ENCODE peak calls at places on chromosomes 1 and 21, in nine cellular contexts. One of them, this sample, is unnamed.

GRCh38 chr1:248924696-248925532 is 18.9 kb downstream of the PGBD2 start:
- DNase-seq in MCF 10A: peak
- DNase-seq in BE2C: peak
- DNase-seq in BJ: no peak
- DNase-seq in GM10248: peak
- DNase-seq in HFF-Myc: no peak
- DNase-seq in fibroblast of lung: peak
- DNase-seq in astrocyte: peak
- DNase-seq in astrocyte of the cerebellum: no peak
- DNase-seq in this sample: no peak

GRCh38 chr1:5897281-5897680 is 94.9 kb downstream of the NPHP4 start:
- DNase-seq in BE2C: no peak
- DNase-seq in HFF-Myc: no peak
- DNase-seq in fibroblast of lung: no peak
- DNase-seq in astrocyte: no peak
- DNase-seq in MCF 10A: no peak
- DNase-seq in BJ: no peak
- DNase-seq in astrocyte of the cerebellum: no peak
- DNase-seq in GM10248: no peak
- DNase-seq in this sample: no peak

GRCh38 chr1:174839211-174839610 is 160.5 kb upstream of the CACYBP start:
- DNase-seq in HFF-Myc: no peak
- DNase-seq in astrocyte: peak
- DNase-seq in GM10248: no peak
- DNase-seq in fibroblast of lung: peak
- DNase-seq in BJ: no peak
- DNase-seq in BE2C: no peak
- DNase-seq in astrocyte of the cerebellum: no peak
- DNase-seq in MCF 10A: no peak
- DNase-seq in this sample: no peak

GRCh38 chr1:2534775-2535387 is 4.8 kb upstream of the HES5 start:
- DNase-seq in MCF 10A: peak
- DNase-seq in fibroblast of lung: peak
- DNase-seq in BE2C: no peak
- DNase-seq in BJ: no peak
- DNase-seq in GM10248: no peak
- DNase-seq in HFF-Myc: no peak
- DNase-seq in astrocyte: peak
- DNase-seq in astrocyte of the cerebellum: no peak
- DNase-seq in this sample: no peak

GRCh38 chr21:43906585-43907370 is 41.8 kb downstream of the AGPAT3 start:
- DNase-seq in GM10248: no peak
- DNase-seq in BE2C: no peak
- DNase-seq in BJ: no peak
- DNase-seq in fibroblast of lung: no peak
- DNase-seq in astrocyte: no peak
- DNase-seq in MCF 10A: no peak
- DNase-seq in HFF-Myc: no peak
- DNase-seq in astrocyte of the cerebellum: no peak
- DNase-seq in this sample: no peak

GRCh38 chr21:28592205-28592845 is 400.4 kb downstream of the LTN1 start:
- DNase-seq in astrocyte of the cerebellum: no peak
- DNase-seq in fibroblast of lung: no peak
- DNase-seq in HFF-Myc: no peak
- DNase-seq in astrocyte: no peak
- DNase-seq in MCF 10A: no peak
- DNase-seq in GM10248: no peak
- DNase-seq in BJ: no peak
- DNase-seq in BE2C: no peak
- DNase-seq in this sample: no peak

GRCh38 chr1:180981596-180982387 is 40.9 kb downstream of the STX6 start:
- DNase-seq in fibroblast of lung: peak
- DNase-seq in astrocyte of the cerebellum: peak
- DNase-seq in GM10248: peak
- DNase-seq in BE2C: no peak
- DNase-seq in HFF-Myc: no peak
- DNase-seq in BJ: no peak
- DNase-seq in astrocyte: peak
- DNase-seq in MCF 10A: no peak
- DNase-seq in this sample: no peak

GRCh38 chr1:193338194-193338593 is 151.8 kb upstream of the B3GALT2 start:
- DNase-seq in astrocyte of the cerebellum: no peak
- DNase-seq in HFF-Myc: no peak
- DNase-seq in BJ: no peak
- DNase-seq in MCF 10A: peak
- DNase-seq in astrocyte: peak
- DNase-seq in fibroblast of lung: peak
- DNase-seq in BE2C: no peak
- DNase-seq in GM10248: peak
- DNase-seq in this sample: no peak

GRCh38 chr1:115475901-115476300 is 137.9 kb upstream of the NGF start:
- DNase-seq in MCF 10A: no peak
- DNase-seq in BE2C: no peak
- DNase-seq in fibroblast of lung: no peak
- DNase-seq in GM10248: no peak
- DNase-seq in astrocyte: no peak
- DNase-seq in astrocyte of the cerebellum: no peak
- DNase-seq in HFF-Myc: no peak
- DNase-seq in BJ: no peak
- DNase-seq in this sample: no peak

GRCh38 chr1:62198781-62199125 is 4.1 kb downstream of the L1TD1 start:
- DNase-seq in HFF-Myc: no peak
- DNase-seq in BJ: no peak
- DNase-seq in fibroblast of lung: peak
- DNase-seq in astrocyte of the cerebellum: no peak
- DNase-seq in MCF 10A: peak
- DNase-seq in astrocyte: peak
- DNase-seq in BE2C: no peak
- DNase-seq in GM10248: no peak
- DNase-seq in this sample: no peak

GRCh38 chr21:38081663-38082062 is 165.4 kb upstream of the KCNJ6 start:
- DNase-seq in BE2C: no peak
- DNase-seq in BJ: no peak
- DNase-seq in MCF 10A: no peak
- DNase-seq in astrocyte of the cerebellum: no peak
- DNase-seq in HFF-Myc: no peak
- DNase-seq in fibroblast of lung: no peak
- DNase-seq in astrocyte: no peak
- DNase-seq in GM10248: no peak
- DNase-seq in this sample: no peak

GRCh38 chr21:38082936-38083335 is 166.7 kb upstream of the KCNJ6 start:
- DNase-seq in GM10248: no peak
- DNase-seq in BJ: no peak
- DNase-seq in MCF 10A: peak
- DNase-seq in astrocyte: no peak
- DNase-seq in fibroblast of lung: no peak
- DNase-seq in BE2C: no peak
- DNase-seq in HFF-Myc: no peak
- DNase-seq in astrocyte of the cerebellum: no peak
- DNase-seq in this sample: no peak

GRCh38 chr21:38077504-38077903 is 161.2 kb upstream of the KCNJ6 start:
- DNase-seq in BJ: no peak
- DNase-seq in astrocyte: no peak
- DNase-seq in fibroblast of lung: no peak
- DNase-seq in BE2C: no peak
- DNase-seq in MCF 10A: no peak
- DNase-seq in GM10248: no peak
- DNase-seq in HFF-Myc: no peak
- DNase-seq in astrocyte of the cerebellum: no peak
- DNase-seq in this sample: no peak

GRCh38 chr21:38083534-38083933 is 167.3 kb upstream of the KCNJ6 start:
- DNase-seq in BJ: no peak
- DNase-seq in MCF 10A: peak
- DNase-seq in BE2C: no peak
- DNase-seq in HFF-Myc: no peak
- DNase-seq in fibroblast of lung: no peak
- DNase-seq in GM10248: no peak
- DNase-seq in astrocyte: no peak
- DNase-seq in astrocyte of the cerebellum: no peak
- DNase-seq in this sample: no peak

DNA sequence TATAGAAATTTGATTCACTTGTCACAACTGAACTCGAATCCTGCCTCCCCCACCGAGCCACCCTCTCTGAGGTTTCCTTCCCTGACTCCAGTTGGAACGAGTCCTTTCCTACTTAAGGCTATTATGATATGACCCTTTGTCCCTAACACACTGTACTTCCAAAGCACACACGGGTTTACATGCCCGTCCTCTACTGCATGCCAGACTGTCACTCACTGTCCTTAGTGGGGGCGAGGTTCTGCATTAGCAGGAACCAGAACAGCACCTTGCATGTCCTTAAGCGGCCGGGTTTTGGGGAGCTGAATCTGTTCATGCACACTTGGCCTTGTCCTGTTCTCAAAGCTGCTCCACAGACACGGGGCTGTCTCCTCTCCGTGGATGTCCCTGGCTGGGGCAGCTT is 164.6 kb upstream of the KCNJ6 start:
- DNase-seq in astrocyte: no peak
- DNase-seq in GM10248: no peak
- DNase-seq in BJ: no peak
- DNase-seq in astrocyte of the cerebellum: no peak
- DNase-seq in fibroblast of lung: no peak
- DNase-seq in MCF 10A: no peak
- DNase-seq in HFF-Myc: no peak
- DNase-seq in BE2C: no peak
- DNase-seq in this sample: no peak
- TF ChIP-seq CTCF in astrocyte: no peak
- TF ChIP-seq CTCF in GM10248: no peak
- TF ChIP-seq CTCF in BJ: no peak
- TF ChIP-seq CTCF in astrocyte of the cerebellum: no peak
- TF ChIP-seq CTCF in fibroblast of lung: no peak
- TF ChIP-seq CTCF in MCF 10A: no peak
- TF ChIP-seq CTCF in HFF-Myc: no peak
- TF ChIP-seq CTCF in BE2C: no peak
- TF ChIP-seq CTCF in this sample: no peak

GRCh38 chr1:31549807-31550620 is 26.3 kb upstream of the TINAGL1 start:
- DNase-seq in astrocyte of the cerebellum: no peak
- DNase-seq in fibroblast of lung: no peak
- DNase-seq in HFF-Myc: no peak
- DNase-seq in astrocyte: no peak
- DNase-seq in BE2C: no peak
- DNase-seq in MCF 10A: no peak
- DNase-seq in GM10248: peak
- DNase-seq in BJ: no peak
- DNase-seq in this sample: no peak

GRCh38 chr1:31548518-31548898 is 27.8 kb upstream of the TINAGL1 start:
- DNase-seq in MCF 10A: no peak
- DNase-seq in HFF-Myc: no peak
- DNase-seq in BE2C: no peak
- DNase-seq in astrocyte of the cerebellum: no peak
- DNase-seq in astrocyte: peak
- DNase-seq in BJ: no peak
- DNase-seq in fibroblast of lung: peak
- DNase-seq in GM10248: no peak
- DNase-seq in this sample: no peak

GRCh38 chr1:31551206-31551605 is 25.1 kb upstream of the TINAGL1 start:
- DNase-seq in HFF-Myc: no peak
- DNase-seq in GM10248: no peak
- DNase-seq in astrocyte of the cerebellum: no peak
- DNase-seq in astrocyte: no peak
- DNase-seq in BE2C: no peak
- DNase-seq in MCF 10A: no peak
- DNase-seq in BJ: peak
- DNase-seq in fibroblast of lung: peak
- DNase-seq in this sample: no peak

GRCh38 chr1:31548899-31549806 is 27.2 kb upstream of the TINAGL1 start:
- DNase-seq in astrocyte of the cerebellum: peak
- DNase-seq in GM10248: peak
- DNase-seq in HFF-Myc: peak
- DNase-seq in MCF 10A: peak
- DNase-seq in fibroblast of lung: peak
- DNase-seq in BE2C: peak
- DNase-seq in astrocyte: peak
- DNase-seq in BJ: no peak
- DNase-seq in this sample: peak

GRCh38 chr1:31552489-31552888 is 23.8 kb upstream of the TINAGL1 start:
- DNase-seq in BE2C: no peak
- DNase-seq in fibroblast of lung: no peak
- DNase-seq in astrocyte: no peak
- DNase-seq in astrocyte of the cerebellum: no peak
- DNase-seq in HFF-Myc: no peak
- DNase-seq in BJ: no peak
- DNase-seq in MCF 10A: no peak
- DNase-seq in GM10248: no peak
- DNase-seq in this sample: no peak
- TF ChIP-seq CTCF in BE2C: no peak
- TF ChIP-seq CTCF in fibroblast of lung: no peak
- TF ChIP-seq CTCF in astrocyte: no peak
- TF ChIP-seq CTCF in astrocyte of the cerebellum: no peak
- TF ChIP-seq CTCF in HFF-Myc: no peak
- TF ChIP-seq CTCF in BJ: no peak
- TF ChIP-seq CTCF in MCF 10A: no peak
- TF ChIP-seq CTCF in GM10248: no peak
- TF ChIP-seq CTCF in this sample: no peak

DNA sequence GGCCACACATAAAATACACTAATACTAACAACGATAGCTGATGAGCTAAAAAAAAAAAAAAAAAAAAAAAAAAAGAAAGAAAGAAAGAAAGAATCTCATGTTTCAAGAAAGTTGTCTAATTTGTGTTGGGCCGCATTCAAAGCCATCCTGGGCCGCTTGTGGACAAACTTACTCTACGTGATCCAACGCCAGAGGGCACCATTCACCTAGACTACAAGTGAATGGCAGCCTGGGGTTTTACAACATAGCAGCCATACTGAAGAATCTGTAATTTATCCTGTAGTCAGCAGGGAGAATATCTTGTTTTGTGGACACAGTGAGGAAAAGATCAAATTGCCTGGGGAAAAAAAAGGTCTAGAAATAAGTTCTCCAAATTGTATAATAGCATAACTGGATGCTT is 47.0 kb downstream of the CYP2J2 start:
- DNase-seq in GM10248: peak
- DNase-seq in BJ: no peak
- DNase-seq in HFF-Myc: peak
- DNase-seq in MCF 10A: peak
- DNase-seq in BE2C: peak
- DNase-seq in fibroblast of lung: peak
- DNase-seq in astrocyte: peak
- DNase-seq in astrocyte of the cerebellum: peak
- DNase-seq in this sample: peak
- TF ChIP-seq CTCF in GM10248: peak
- TF ChIP-seq CTCF in BJ: peak
- TF ChIP-seq CTCF in HFF-Myc: peak
- TF ChIP-seq CTCF in MCF 10A: no peak
- TF ChIP-seq CTCF in BE2C: peak
- TF ChIP-seq CTCF in fibroblast of lung: peak
- TF ChIP-seq CTCF in astrocyte: peak
- TF ChIP-seq CTCF in astrocyte of the cerebellum: peak
- TF ChIP-seq CTCF in this sample: peak

DNA sequence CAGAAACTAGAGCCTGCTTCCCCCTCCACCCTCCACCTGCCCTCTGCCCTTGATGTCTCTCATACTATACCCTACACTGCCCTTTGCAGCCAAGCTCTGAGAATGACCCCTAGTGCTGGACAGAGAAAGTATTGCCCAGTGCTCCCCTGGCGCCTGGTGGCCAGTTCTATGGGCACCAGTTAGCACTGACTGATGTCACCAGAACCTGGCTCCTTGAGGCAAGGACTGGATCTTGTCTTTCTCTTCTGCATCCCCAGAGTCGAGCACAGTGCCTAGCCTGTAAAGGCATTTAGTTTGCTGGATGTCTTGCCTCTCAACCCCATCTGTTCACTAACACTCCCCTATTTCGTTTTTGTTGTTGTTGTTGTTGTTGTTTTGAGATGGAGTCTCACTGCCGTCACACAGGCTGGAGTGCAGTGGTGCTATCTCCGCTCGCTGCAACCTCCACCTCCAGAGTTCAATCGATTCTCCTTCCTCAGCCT is 5.9 kb downstream of the PHLDA3 start:
- DNase-seq in MCF 10A: peak
- DNase-seq in HFF-Myc: no peak
- DNase-seq in astrocyte: no peak
- DNase-seq in GM10248: no peak
- DNase-seq in BE2C: no peak
- DNase-seq in BJ: no peak
- DNase-seq in fibroblast of lung: peak
- DNase-seq in astrocyte of the cerebellum: no peak
- DNase-seq in this sample: no peak
- TF ChIP-seq CTCF in MCF 10A: peak
- TF ChIP-seq CTCF in HFF-Myc: peak
- TF ChIP-seq CTCF in astrocyte: peak
- TF ChIP-seq CTCF in GM10248: no peak
- TF ChIP-seq CTCF in BE2C: no peak
- TF ChIP-seq CTCF in BJ: peak
- TF ChIP-seq CTCF in fibroblast of lung: peak
- TF ChIP-seq CTCF in astrocyte of the cerebellum: peak
- TF ChIP-seq CTCF in this sample: peak